ENCODE peak calls at places on chromosomes 13 and 19, in four cellular contexts. V is H9, N is IMR-90, P is H1. Q is an unnamed sample.

GRCh38 chr13:80131204-80131603 is 209.7 kb downstream of the SPRY2 start:
- DNase-seq in V (peak; percentile 38), N (peak; percentile 46), P (no peak), Q (peak; percentile 46)

GRCh38 chr19:35037716-35038622 is 3.6 kb upstream of the HPN start:
- DNase-seq in V (no peak), N (no peak), P (no peak), Q (no peak)

GRCh38 chr13:28204690-28205443 is 66.5 kb downstream of the PAN3 start:
- DNase-seq in V (no peak), N (no peak), P (no peak), Q (no peak)

GRCh38 chr19:48806818-48807589 is 3.8 kb downstream of the BCAT2 start:
- DNase-seq in V (peak; percentile 66), N (peak; percentile 39), P (no peak), Q (peak; percentile 54)

GRCh38 chr19:8526345-8527062 is 12.5 kb upstream of the ZNF414 start:
- DNase-seq in V (peak; percentile 94), N (peak; percentile 88), P (peak; percentile 54), Q (peak; percentile 95)

GRCh38 chr13:72959643-72960042 is 99.2 kb upstream of the KLF5 start:
- DNase-seq in V (no peak), N (peak; percentile 48), P (no peak), Q (no peak)

GRCh38 chr19:5955638-5955935 is 22.4 kb downstream of the RANBP3 start:
- DNase-seq in V (no peak), N (peak; percentile 47), P (no peak), Q (no peak)

GRCh38 chr19:40740747-40741146 is 9.5 kb downstream of the ACTMAP start:
- DNase-seq in V (no peak), N (no peak), P (no peak), Q (no peak)

GRCh38 chr19:16060294-16060693 is 16.0 kb upstream of the TPM4 start:
- DNase-seq in V (no peak), N (no peak), P (no peak), Q (no peak)

GRCh38 chr13:64684685-64685431 is 2545.3 kb downstream of the PCDH9 start:
- DNase-seq in V (peak; percentile 33), N (peak; percentile 36), P (peak; percentile 58), Q (peak; percentile 88)

GRCh38 chr13:25678398-25678797 is 306.6 kb downstream of the ATP8A2 start:
- DNase-seq in V (peak; percentile 37), N (no peak), P (no peak), Q (peak; percentile 4)

GRCh38 chr19:39246951-39247669 is 1.5 kb downstream of the IFNL4 start:
- DNase-seq in V (peak; percentile 86), N (no peak), P (no peak), Q (peak; percentile 64)

GRCh38 chr13:30142502-30143211 is 164.7 kb downstream of the KATNAL1 start:
- DNase-seq in V (peak; percentile 45), N (peak; percentile 99), P (no peak), Q (peak; percentile 91)

GRCh38 chr19:35318679-35319448 is 10.1 kb upstream of the CD22 start:
- DNase-seq in V (peak; percentile 25), N (peak; percentile 71), P (no peak), Q (no peak)

GRCh38 chr19:48954011-48954594 is 572 bp upstream of the BAX start:
- DNase-seq in V (no peak), N (no peak), P (no peak), Q (no peak)

GRCh38 chr13:79492313-79492798 is 11.4 kb downstream of the NDFIP2 start:
- DNase-seq in V (peak; percentile 31), N (peak; percentile 13), P (no peak), Q (peak; percentile 61)

GRCh38 chr13:34507630-34508029 is 434.4 kb upstream of the NBEA start:
- DNase-seq in V (no peak), N (no peak), P (no peak), Q (no peak)

GRCh38 chr19:34732548-34733255 is 1.3 kb upstream of the ZNF181 start:
- DNase-seq in V (no peak), N (no peak), P (no peak), Q (peak; percentile 18)

GRCh38 chr19:32396046-32396652 is 9.4 kb upstream of the DPY19L3 start:
- DNase-seq in V (no peak), N (no peak), P (no peak), Q (no peak)

GRCh38 chr13:76471486-76471885 is 414.7 kb downstream of the KCTD12 start:
- DNase-seq in V (no peak), N (no peak), P (no peak), Q (no peak)

GRCh38 chr19:19782783-19783182 is 38.8 kb downstream of the ZNF506 start:
- DNase-seq in V (no peak), N (no peak), P (no peak), Q (no peak)

GRCh38 chr19:38624822-38625221 is 5.8 kb downstream of the EIF3K start:
- DNase-seq in V (no peak), N (no peak), P (no peak), Q (no peak)

GRCh38 chr19:48090281-48090802 is 20.3 kb downstream of the PLA2G4C start:
- DNase-seq in V (no peak), N (no peak), P (no peak), Q (no peak)

GRCh38 chr13:28411859-28412353 is 83.0 kb downstream of the FLT1 start:
- DNase-seq in V (no peak), N (peak; percentile 31), P (no peak), Q (no peak)

GRCh38 chr19:10501971-10502523 is 1.1 kb downstream of the KEAP1 start:
- DNase-seq in V (peak; percentile 49), N (peak; percentile 29), P (no peak), Q (peak; percentile 51)

GRCh38 chr19:49553451-49554271 is 25.9 kb downstream of the RCN3 start:
- DNase-seq in V (no peak), N (peak; percentile 69), P (no peak), Q (no peak)

GRCh38 chr13:32408296-32408998 is 19.5 kb downstream of the N4BP2L1 start:
- DNase-seq in V (no peak), N (no peak), P (no peak), Q (no peak)

GRCh38 chr13:28467886-28468519 is 26.9 kb downstream of the FLT1 start:
- DNase-seq in V (no peak), N (no peak), P (no peak), Q (no peak)

GRCh38 chr13:105979586-105979985 is 555.9 kb downstream of the EFNB2 start:
- DNase-seq in V (no peak), N (no peak), P (no peak), Q (peak; percentile 29)

GRCh38 chr19:50191270-50191669 is 12.2 kb upstream of the MYH14 start:
- DNase-seq in V (no peak), N (no peak), P (no peak), Q (no peak)

GRCh38 chr13:51817717-51818116 is 13.8 kb upstream of the DHRS12 start:
- DNase-seq in V (no peak), N (no peak), P (no peak), Q (no peak)

GRCh38 chr19:46924874-46925547 is 64.2 kb downstream of the ARHGAP35 start:
- DNase-seq in V (no peak), N (no peak), P (no peak), Q (no peak)

GRCh38 chr19:49461656-49462055 is 8.6 kb downstream of the ALDH16A1 start:
- DNase-seq in V (no peak), N (no peak), P (no peak), Q (no peak)

GRCh38 chr13:107817652-107818287 is 397.6 kb downstream of the LIG4 start:
- DNase-seq in V (no peak), N (no peak), P (no peak), Q (no peak)

GRCh38 chr13:77874406-77874805 is 44.2 kb downstream of the EDNRB start:
- DNase-seq in V (no peak), N (peak; percentile 80), P (no peak), Q (no peak)

GRCh38 chr19:33388817-33389573 is 15.5 kb downstream of the CEBPG start:
- DNase-seq in V (no peak), N (no peak), P (no peak), Q (no peak)

GRCh38 chr19:51359294-51359693 is 6.9 kb downstream of the ETFB start:
- DNase-seq in V (no peak), N (peak; percentile 95), P (no peak), Q (no peak)

GRCh38 chr13:98141938-98142426 is 912 bp upstream of the FARP1 start:
- DNase-seq in V (peak; percentile 60), N (no peak), P (no peak), Q (peak; percentile 70)

GRCh38 chr19:2041436-2041685 is 9.7 kb downstream of the MKNK2 start:
- DNase-seq in V (no peak), N (no peak), P (no peak), Q (no peak)

GRCh38 chr19:2039959-2040646 is 10.9 kb downstream of the MKNK2 start:
- DNase-seq in V (no peak), N (no peak), P (no peak), Q (no peak)

GRCh38 chr19:2041686-2042484 is 9.2 kb downstream of the MKNK2 start:
- DNase-seq in V (peak; percentile 98), N (peak; percentile 85), P (peak; percentile 80), Q (peak; percentile 98)

GRCh38 chr19:2039082-2039958 is 11.7 kb downstream of the MKNK2 start:
- DNase-seq in V (peak; percentile 32), N (no peak), P (no peak), Q (no peak)

GRCh38 chr19:2040647-2041435 is 10.2 kb downstream of the MKNK2 start:
- DNase-seq in V (no peak), N (no peak), P (no peak), Q (no peak)
- H3K4ac ChIP-seq in V (peak overlapping the region; percentile 25), N (no peak overlapping the region), P (no peak overlapping the region), Q (no peak overlapping the region)

DNA sequence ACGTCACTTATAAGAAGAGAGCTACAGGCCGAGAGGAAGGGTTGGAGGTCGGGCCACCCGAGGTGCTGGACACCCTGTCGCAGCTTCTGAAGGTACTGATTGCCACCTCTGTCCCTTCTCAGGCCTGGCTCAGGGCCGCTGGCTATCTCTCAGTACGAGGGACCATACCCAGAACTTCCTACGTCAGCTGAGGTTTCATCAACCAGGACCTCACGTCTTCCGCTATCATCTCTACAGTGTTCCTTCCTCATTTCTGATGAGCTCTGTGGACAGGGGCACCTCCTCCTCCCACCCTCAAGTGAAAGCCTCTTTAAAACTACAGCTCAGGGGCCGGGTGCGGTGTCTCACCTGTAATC is 58.2 kb upstream of the USE1 start:
- DNase-seq in V (no peak), N (no peak), P (no peak), Q (no peak)
- H3K18ac ChIP-seq in V (no peak overlapping the region), N (no peak overlapping the region), P (no peak overlapping the region), Q (no peak overlapping the region)

GRCh38 chr19:55648657-55649578 is 906 bp downstream of the CCDC106 start:
- DNase-seq in V (no peak), N (no peak), P (no peak), Q (no peak)
- H3K56ac ChIP-seq in V (no peak overlapping the region), N (peak overlapping the region; percentile 60), P (no peak overlapping the region), Q (peak overlapping the region; percentile 95)

GRCh38 chr19:4058696-4059492 is 7.8 kb downstream of the ZBTB7A start:
- DNase-seq in V (peak; percentile 30), N (no peak), P (no peak), Q (no peak)

GRCh38 chr19:4059931-4060620 is 6.6 kb downstream of the ZBTB7A start:
- DNase-seq in V (peak; percentile 32), N (no peak), P (no peak), Q (no peak)

GRCh38 chr19:4057913-4058695 is 8.6 kb downstream of the ZBTB7A start:
- DNase-seq in V (peak; percentile 38), N (peak; percentile 85), P (no peak), Q (peak; percentile 74)

GRCh38 chr19:4060621-4061177 is 6.0 kb downstream of the ZBTB7A start:
- DNase-seq in V (no peak), N (no peak), P (no peak), Q (no peak)

GRCh38 chr19:4059493-4059880 is 7.2 kb downstream of the ZBTB7A start:
- DNase-seq in V (no peak), N (no peak), P (no peak), Q (no peak)
- H3K4ac ChIP-seq in V (no peak overlapping the region), N (peak overlapping the region; percentile 22), P (peak overlapping the region; percentile 14), Q (no peak overlapping the region)